ENCODE peak calls at places on chromosomes 6 and 20, in ten cellular contexts. P, T, J, S, Y, X, H, Q, C and M are unnamed samples.
A peak's percentile ranks its signal among the peaks of the same experiment; 100 is the strongest.

GRCh38 chr20:18404172-18404571 is 62.7 kb downstream of the DZANK1 start:
- DNase-seq in C (no peak), S (no peak), X (no peak), Q (peak; percentile 74), T (no peak), J (no peak), Y (no peak), P (no peak), H (no peak), M (no peak)

GRCh38 chr6:166463363-166464067 is 80.8 kb upstream of the MPC1 start:
- DNase-seq in X (no peak), S (no peak), T (no peak), Q (no peak), P (no peak), H (no peak), J (no peak), C (no peak), Y (no peak), M (no peak)

GRCh38 chr6:149393002-149393679 is 6.9 kb upstream of the SUMO4 start:
- DNase-seq in H (no peak), T (no peak), S (peak; percentile 1), X (no peak), Q (peak; percentile 28), C (no peak), P (no peak), Y (no peak), J (no peak), M (no peak)

GRCh38 chr20:4613184-4613583 is 108.5 kb upstream of the PRND start:
- DNase-seq in J (no peak), T (no peak), C (no peak), H (no peak), Q (no peak), S (no peak), X (no peak), Y (no peak), P (no peak), M (no peak)

GRCh38 chr6:168870982-168871381 is 382.7 kb downstream of the THBS2 start:
- DNase-seq in H (no peak), X (no peak), J (no peak), S (no peak), C (no peak), Y (no peak), T (no peak), P (no peak), Q (no peak), M (no peak)

GRCh38 chr6:158539363-158539762 is 20.5 kb upstream of the TMEM181 start:
- DNase-seq in P (no peak), T (no peak), H (no peak), Q (no peak), S (no peak), C (no peak), Y (no peak), J (no peak), X (no peak), M (no peak)

GRCh38 chr6:116767715-116768114 is 2.2 kb upstream of the FAM162B start:
- DNase-seq in J (no peak), X (no peak), Y (no peak), Q (no peak), C (no peak), H (no peak), T (no peak), P (no peak), S (no peak), M (no peak)

GRCh38 chr6:18390476-18390875 is 3.3 kb downstream of the RNF144B start:
- DNase-seq in H (no peak), T (no peak), Q (no peak), C (no peak), J (no peak), X (no peak), S (no peak), P (no peak), Y (no peak), M (no peak)

GRCh38 chr20:33401922-33402369 is 627 bp upstream of the CDK5RAP1 start:
- DNase-seq in X (no peak), Q (no peak), H (no peak), P (no peak), C (no peak), T (no peak), J (no peak), Y (no peak), S (no peak), M (no peak)

GRCh38 chr20:38134427-38135281 is 30.4 kb downstream of the TGM2 start:
- DNase-seq in H (no peak), Q (peak; percentile 98), Y (no peak), C (no peak), S (no peak), J (no peak), T (no peak), P (no peak), X (no peak), M (no peak)

GRCh38 chr20:39619386-39619785 is 657.2 kb downstream of the DHX35 start:
- DNase-seq in P (no peak), X (no peak), H (no peak), C (no peak), Y (no peak), S (no peak), T (no peak), J (no peak), Q (no peak), M (no peak)

GRCh38 chr6:43926644-43927524 is 156.9 kb downstream of the VEGFA start:
- DNase-seq in C (no peak), J (peak; percentile 59), P (peak; percentile 72), S (peak; percentile 93), Q (peak; percentile 95), Y (no peak), T (peak; percentile 69), H (no peak), X (no peak), M (peak; percentile 53)

GRCh38 chr20:38830356-38830755 is 24.9 kb downstream of the PPP1R16B start:
- DNase-seq in Y (no peak), X (no peak), C (no peak), P (no peak), T (no peak), S (no peak), Q (no peak), H (no peak), J (no peak), M (no peak)

GRCh38 chr20:20231528-20232298 is 136.2 kb upstream of the INSM1 start:
- DNase-seq in C (no peak), H (no peak), X (no peak), P (no peak), Q (no peak), T (no peak), S (no peak), Y (no peak), J (no peak), M (no peak)

GRCh38 chr6:162670345-162670744 is 57.2 kb downstream of the PRKN start:
- DNase-seq in X (no peak), J (no peak), S (no peak), P (no peak), C (no peak), H (no peak), Y (no peak), Q (no peak), T (no peak), M (peak; percentile 35)

GRCh38 chr6:109892451-109893435 is 85.4 kb upstream of the GPR6 start:
- DNase-seq in Q (peak; percentile 18), X (no peak), C (no peak), J (peak; percentile 65), S (no peak), H (no peak), P (peak; percentile 82), T (no peak), Y (no peak), M (no peak)